ENCODE peak calls at places on chromosomes 12 and 14, in seven cellular contexts. N, Q, E, J, G, H and I are unnamed samples.

GRCh38 chr14:103273145-103273846 is 60.7 kb upstream of the EIF5 start:
- DNase-seq in Q (no peak), J (no peak), N (no peak), H (no peak), G (no peak), E (no peak), I (no peak)

GRCh38 chr12:42804928-42805327 is 215.4 kb upstream of the PRICKLE1 start:
- DNase-seq in N (no peak), G (no peak), Q (no peak), J (no peak), H (no peak), E (no peak), I (no peak)

GRCh38 chr14:72753044-72753710 is 140.7 kb downstream of the DPF3 start:
- DNase-seq in N (no peak), G (no peak), Q (no peak), J (no peak), H (no peak), E (no peak), I (no peak)

GRCh38 chr14:99270491-99271287 is 1.3 kb downstream of the BCL11B start:
- DNase-seq in G (peak), N (no peak), E (no peak), Q (no peak), J (no peak), H (no peak), I (no peak)

GRCh38 chr14:77541905-77542304 is 43.3 kb upstream of the ISM2 start:
- DNase-seq in N (no peak), Q (no peak), H (no peak), E (no peak), J (no peak), G (no peak), I (no peak)

GRCh38 chr14:90111895-90112534 is 50.2 kb downstream of the KCNK13 start:
- DNase-seq in J (peak), E (no peak), N (peak), H (no peak), G (no peak), Q (peak), I (no peak)

GRCh38 chr12:11768233-11768965 is 118.9 kb downstream of the ETV6 start:
- DNase-seq in J (no peak), Q (no peak), G (no peak), H (no peak), E (no peak), N (no peak), I (no peak)

GRCh38 chr12:12210983-12211382 is 55.9 kb downstream of the LRP6 start:
- DNase-seq in N (no peak), E (no peak), Q (no peak), J (no peak), H (no peak), G (no peak), I (no peak)